ENCODE peak calls at places on chromosomes 3 and 15, in six cellular contexts. G is breast epithelium, H is mesendoderm, K is small intestine, I is fibroblast of lung, J is HL-60. V is an unnamed sample.

GRCh38 chr15:89138999-89139612 is 50.9 kb downstream of the ABHD2 start:
- DNase-seq in J (no peak), K (no peak), G (no peak), H (no peak), I (peak), V (no peak)

GRCh38 chr15:52790166-52790708 is at the start of gene ONECUT1:
- DNase-seq in H (peak), G (no peak), K (peak), I (peak), J (peak), V (peak)

GRCh38 chr3:128112406-128112968 is 11.1 kb downstream of the RUVBL1 start:
- DNase-seq in J (no peak), I (peak), H (no peak), G (no peak), K (no peak), V (no peak)

GRCh38 chr15:43872416-43873020 is 45.7 kb downstream of the WDR76 start:
- DNase-seq in J (peak), H (peak), G (no peak), K (peak), I (peak), V (peak)

GRCh38 chr3:6799264-6799915 is 61.5 kb upstream of the GRM7 start:
- DNase-seq in J (peak), I (peak), G (no peak), H (peak), K (peak), V (peak)

GRCh38 chr3:9808345-9809037 is 1.6 kb upstream of the TTLL3 start:
- DNase-seq in I (peak), J (peak), G (no peak), H (peak), K (peak), V (peak)

GRCh38 chr3:182605882-182606611 is 187.3 kb upstream of the ATP11B start:
- DNase-seq in I (no peak), K (peak), H (peak), J (no peak), G (no peak), V (no peak)

GRCh38 chr3:177104299-177104992 is 92.8 kb downstream of the TBL1XR1 start:
- DNase-seq in J (no peak), I (no peak), H (no peak), G (no peak), K (no peak), V (peak)

GRCh38 chr3:11228041-11228440 is 44.2 kb upstream of the ATG7 start:
- DNase-seq in H (no peak), I (no peak), G (no peak), K (no peak), J (no peak), V (no peak)

GRCh38 chr3:83734656-83735055 is 1224.1 kb upstream of the CADM2 start:
- DNase-seq in K (no peak), H (no peak), G (no peak), I (no peak), J (no peak), V (peak)

GRCh38 chr3:204102-204501 is 7.5 kb downstream of the CHL1 start:
- DNase-seq in G (no peak), H (no peak), K (no peak), I (no peak), J (no peak), V (no peak)

GRCh38 chr3:75782506-75782905 is 2.8 kb downstream of the ZNF717 start:
- DNase-seq in H (no peak), J (no peak), K (no peak), G (no peak), I (no peak), V (no peak)

GRCh38 chr3:141469712-141470111 is 17.1 kb upstream of the RASA2 start:
- DNase-seq in G (no peak), H (peak), I (peak), K (no peak), J (no peak), V (no peak)

GRCh38 chr3:167380004-167380689 is at the start of gene ZBBX:
- DNase-seq in I (peak), K (peak), J (peak), H (peak), G (peak), V (peak)

GRCh38 chr3:159667261-159667660 is 321.4 kb upstream of the IL12A start:
- DNase-seq in K (no peak), J (no peak), H (no peak), I (peak), G (no peak), V (no peak)

GRCh38 chr3:49339593-49339946 is 283 bp downstream of the USP4 start:
- DNase-seq in H (peak), J (no peak), K (peak), G (no peak), I (no peak), V (peak)

GRCh38 chr15:70321106-70321809 is 223.5 kb upstream of the TLE3 start:
- DNase-seq in K (peak), I (no peak), H (no peak), J (no peak), G (no peak), V (no peak)

GRCh38 chr15:53447053-53447574 is 312.3 kb downstream of the WDR72 start:
- DNase-seq in G (no peak), I (no peak), H (no peak), J (no peak), K (no peak), V (no peak)

GRCh38 chr3:42937334-42937733 is 31.4 kb downstream of the ZNF662 start:
- DNase-seq in I (no peak), K (no peak), J (no peak), G (no peak), H (no peak), V (no peak)

GRCh38 chr3:119018690-119019463 is 15.8 kb downstream of the IGSF11 start:
- DNase-seq in H (no peak), K (no peak), I (no peak), G (no peak), J (no peak), V (no peak)

GRCh38 chr3:36911990-36912804 is 32.7 kb downstream of the TRANK1 start:
- DNase-seq in I (peak), H (no peak), G (no peak), J (peak), K (peak), V (no peak)

GRCh38 chr15:49154359-49154758 is 1.0 kb downstream of the COPS2 start:
- DNase-seq in J (no peak), G (no peak), I (no peak), H (no peak), K (no peak), V (no peak)

GRCh38 chr15:66599536-66600239 is 33.9 kb upstream of the LCTL start:
- DNase-seq in J (no peak), G (no peak), K (no peak), H (no peak), I (no peak), V (no peak)

GRCh38 chr3:52384009-52384761 is 60.7 kb downstream of the SEMA3G start:
- DNase-seq in J (peak), H (no peak), G (no peak), K (no peak), I (no peak), V (no peak)

GRCh38 chr15:85168642-85169173 is 187.1 kb downstream of the PDE8A start:
- DNase-seq in J (no peak), H (peak), I (peak), K (peak), G (peak), V (peak)

GRCh38 chr3:99789322-99789721 is 28.3 kb upstream of the CMSS1 start:
- DNase-seq in K (peak), I (peak), G (no peak), H (peak), J (peak), V (peak)

GRCh38 chr3:161471211-161471610 is 25.4 kb upstream of the OTOL1 start:
- DNase-seq in G (no peak), H (no peak), J (no peak), I (no peak), K (no peak), V (no peak)

GRCh38 chr3:27590437-27591320 is 106.5 kb upstream of the SLC4A7 start:
- DNase-seq in I (peak), K (no peak), H (no peak), J (peak), G (no peak), V (no peak)

GRCh38 chr3:122313261-122313660 is 11.8 kb upstream of the CSTA start:
- DNase-seq in J (peak), G (no peak), I (no peak), K (no peak), H (no peak), V (no peak)

GRCh38 chr3:66413151-66413751 is 87.6 kb downstream of the LRIG1 start:
- DNase-seq in K (no peak), I (peak), J (no peak), G (no peak), H (no peak), V (no peak)

GRCh38 chr15:41780727-41781126 is 6.4 kb downstream of the MAPKBP1 start:
- DNase-seq in I (no peak), H (no peak), K (no peak), J (no peak), G (no peak), V (no peak)

GRCh38 chr3:172074578-172074977 is 35.2 kb downstream of the FNDC3B start:
- DNase-seq in G (no peak), I (no peak), J (peak), H (no peak), K (no peak), V (no peak)

GRCh38 chr3:96259-96658 is 100.3 kb upstream of the CHL1 start:
- DNase-seq in I (no peak), K (no peak), J (no peak), H (no peak), G (no peak), V (no peak)

GRCh38 chr3:127226451-127226850 is 33.5 kb downstream of the PRR23E start:
- DNase-seq in H (peak), K (no peak), J (no peak), I (no peak), G (no peak), V (no peak)

GRCh38 chr3:12946134-12946533 is 104.8 kb upstream of the RPL32 start:
- DNase-seq in K (no peak), H (no peak), I (no peak), J (no peak), G (no peak), V (no peak)

GRCh38 chr3:12944849-12945248 is 103.5 kb upstream of the RPL32 start:
- DNase-seq in J (no peak), H (no peak), K (no peak), I (no peak), G (no peak), V (no peak)

GRCh38 chr3:12947504-12948369 is 106.4 kb upstream of the RPL32 start:
- DNase-seq in G (no peak), K (peak), J (peak), I (peak), H (peak), V (no peak)

GRCh38 chr3:12948371-12948770 is 107.0 kb upstream of the RPL32 start:
- DNase-seq in J (no peak), I (peak), G (no peak), K (no peak), H (no peak), V (no peak)

DNA sequence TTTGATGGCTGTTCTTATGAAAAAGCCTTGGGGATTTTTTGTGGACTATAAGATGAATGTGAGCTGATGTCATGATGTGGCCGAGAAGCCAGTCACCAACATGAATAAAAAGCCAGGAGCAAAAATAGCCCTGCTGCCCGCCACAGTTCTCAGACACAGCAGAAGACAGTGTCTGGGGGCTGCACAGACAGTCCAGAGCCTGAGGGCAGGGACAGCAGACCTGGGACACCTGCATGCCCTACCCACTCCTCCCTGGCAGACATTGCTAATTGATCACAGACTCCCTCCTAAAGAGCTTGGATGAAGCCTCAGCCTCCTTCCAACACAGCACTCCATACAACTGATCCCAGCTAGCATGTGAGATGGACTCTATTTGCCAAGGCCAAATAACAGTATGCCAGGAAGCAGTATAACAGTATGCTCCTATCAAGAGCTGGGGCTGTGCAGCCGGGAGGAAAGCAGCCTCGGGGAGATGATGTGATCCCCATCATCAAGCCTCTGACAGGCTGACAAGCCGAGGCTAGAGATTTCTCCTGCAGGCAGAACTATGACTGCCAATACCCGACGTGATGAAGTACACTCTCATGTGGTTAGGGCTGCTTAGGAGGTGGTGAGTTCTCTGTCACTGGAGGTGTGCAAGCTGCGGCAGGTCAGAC is 105.4 kb upstream of the RPL32 start:
- DNase-seq in J (no peak), G (no peak), K (no peak), H (no peak), I (peak), V (no peak)
- H3K27ac ChIP-seq in J (no peak), G (no peak), K (no peak), H (no peak), I (no peak), V (no peak)

DNA sequence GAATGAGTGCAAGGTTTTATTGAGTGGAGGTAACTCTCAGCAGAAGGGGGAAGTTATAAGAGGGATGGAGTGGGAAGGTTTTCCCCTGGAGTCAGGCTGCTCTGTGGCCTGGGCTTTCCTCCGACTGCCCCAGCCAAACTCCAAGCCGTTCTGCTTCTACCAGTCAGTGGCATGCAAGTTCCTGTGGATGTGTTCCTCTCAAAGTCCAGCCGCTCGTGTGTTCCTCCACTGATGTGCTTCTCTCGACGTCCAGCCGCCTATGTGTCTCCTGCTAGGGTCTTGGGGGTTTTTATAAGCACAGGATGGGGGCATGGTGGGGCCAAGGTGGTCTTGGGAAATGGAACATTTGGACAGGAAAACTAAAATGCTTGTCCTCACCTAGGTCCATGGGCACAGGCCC is 9.0 kb upstream of the U2SURP start:
- DNase-seq in H (no peak), J (no peak), I (no peak), K (no peak), G (no peak), V (no peak)
- H3K27ac ChIP-seq in H (no peak), J (no peak), I (no peak), K (no peak), G (no peak), V (no peak)

DNA sequence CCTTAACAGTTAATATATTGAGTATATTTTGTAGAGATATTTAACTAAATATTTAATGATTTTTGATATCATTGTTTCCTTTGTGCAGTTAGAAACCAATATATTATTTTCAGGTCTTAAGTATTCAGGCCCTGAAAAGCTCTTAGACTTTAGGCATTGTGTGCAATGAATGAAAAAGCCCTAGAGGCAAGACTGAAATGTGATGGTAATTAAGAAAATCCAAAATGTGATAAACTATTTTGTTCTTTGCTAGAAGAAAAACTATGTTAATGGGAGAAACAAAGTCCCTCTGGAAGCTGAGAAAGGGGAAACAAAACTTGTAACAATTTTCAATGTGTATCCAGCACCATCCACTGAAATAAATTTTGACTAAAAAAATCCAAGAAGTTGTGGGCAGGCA is 54.6 kb upstream of the SSR3 start:
- DNase-seq in K (no peak), G (no peak), J (no peak), I (no peak), H (no peak), V (no peak)
- H3K27ac ChIP-seq in K (no peak), G (no peak), J (no peak), I (no peak), H (no peak), V (no peak)

GRCh38 chr3:108412351-108412750 is 98.0 kb downstream of the MYH15 start:
- DNase-seq in K (peak), H (no peak), G (no peak), I (no peak), J (no peak), V (no peak)

GRCh38 chr3:108408883-108409612 is 101.3 kb downstream of the MYH15 start:
- DNase-seq in H (no peak), J (no peak), G (no peak), I (no peak), K (peak), V (no peak)

GRCh38 chr3:108410531-108410984 is 99.8 kb downstream of the MYH15 start:
- DNase-seq in J (no peak), K (no peak), G (no peak), H (no peak), I (no peak), V (no peak)

GRCh38 chr3:108407858-108408257 is 102.5 kb downstream of the MYH15 start:
- DNase-seq in G (no peak), H (no peak), J (peak), I (no peak), K (no peak), V (no peak)

GRCh38 chr3:108409791-108410190 is 100.6 kb downstream of the MYH15 start:
- DNase-seq in J (no peak), I (no peak), G (no peak), K (no peak), H (no peak), V (no peak)
- H3K27ac ChIP-seq in J (no peak), I (no peak), G (no peak), K (no peak), H (no peak), V (no peak)

GRCh38 chr15:78065284-78065872 is 12.1 kb downstream of the TBC1D2B start:
- DNase-seq in G (no peak), K (no peak), H (peak), J (peak), I (peak), V (no peak)

GRCh38 chr15:78065973-78066946 is 11.3 kb downstream of the TBC1D2B start:
- DNase-seq in K (no peak), I (peak), J (no peak), H (no peak), G (no peak), V (no peak)

GRCh38 chr15:78061963-78062427 is 15.5 kb downstream of the TBC1D2B start:
- DNase-seq in J (no peak), G (no peak), H (peak), K (peak), I (peak), V (peak)

GRCh38 chr15:78064544-78064943 is 13.0 kb downstream of the TBC1D2B start:
- DNase-seq in J (no peak), K (no peak), G (no peak), I (peak), H (no peak), V (no peak)

DNA sequence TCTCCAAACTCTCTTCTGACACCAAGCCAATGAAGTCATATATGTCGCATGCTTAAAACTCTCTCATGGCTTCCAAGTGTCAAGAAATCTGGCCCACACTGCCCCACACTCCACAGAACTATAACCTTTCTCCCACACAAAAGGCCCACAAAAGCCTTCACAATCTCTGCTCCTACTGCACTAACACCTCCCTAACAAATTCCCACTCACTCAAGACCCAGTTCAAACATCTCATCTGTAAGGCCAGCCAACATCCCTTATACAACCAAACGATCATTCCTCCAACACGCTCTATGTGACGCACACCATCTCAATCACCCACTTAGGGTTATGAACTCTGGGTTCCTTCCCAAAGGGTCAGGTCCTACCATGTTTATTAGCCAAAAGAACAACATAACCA is 13.5 kb downstream of the TBC1D2B start:
- DNase-seq in G (no peak), H (no peak), I (no peak), K (no peak), J (no peak), V (no peak)
- H3K27ac ChIP-seq in G (peak), H (no peak), I (peak), K (peak), J (no peak), V (no peak)